ENCODE peak calls at places on chromosomes 6 and 20, in ten cellular contexts. I, H, S, X, D, P, C, W, T and G are unnamed samples. For H3K36me3, the result is how much of the 10 kb centered on the place peaks cover.

GRCh38 chr6:5466459-5466858 is 205.1 kb downstream of the FARS2 start:
- DNase-seq in X (no peak), C (no peak), S (no peak), D (no peak), P (no peak), W (no peak), T (no peak), I (peak), H (no peak), G (no peak)

GRCh38 chr6:52522151-52522626 is 54.7 kb downstream of the TRAM2 start:
- DNase-seq in D (no peak), P (no peak), W (peak), I (peak), S (peak), C (peak), T (no peak), X (peak), H (no peak), G (no peak)

GRCh38 chr6:10381830-10382208 is 33.1 kb downstream of the TFAP2A start:
- DNase-seq in S (no peak), T (no peak), D (no peak), W (no peak), I (no peak), P (no peak), C (no peak), X (no peak), H (no peak), G (no peak)

GRCh38 chr6:2127484-2127911 is 117.9 kb downstream of the GMDS start:
- DNase-seq in T (no peak), I (no peak), W (peak), P (no peak), S (peak), C (peak), X (peak), D (no peak), H (no peak), G (peak)

GRCh38 chr20:57457243-57457761 is 66.1 kb downstream of the RBM38 start:
- DNase-seq in T (no peak), H (no peak), P (no peak), W (no peak), X (peak), C (no peak), I (no peak), D (no peak), S (no peak), G (no peak)

GRCh38 chr6:134510121-134510520 is 192.2 kb upstream of the SGK1 start:
- DNase-seq in D (no peak), S (no peak), X (no peak), P (no peak), C (no peak), W (no peak), I (peak), H (no peak), T (no peak), G (no peak)

GRCh38 chr6:45816674-45817297 is 198.9 kb downstream of the CLIC5 start:
- DNase-seq in D (no peak), I (peak), P (no peak), C (no peak), H (no peak), W (no peak), S (no peak), T (no peak), X (no peak), G (no peak)

GRCh38 chr20:63099426-63100267 is 92.9 kb upstream of the BHLHE23 start:
- DNase-seq in P (no peak), X (peak), T (no peak), I (no peak), W (no peak), S (peak), C (peak), D (no peak), H (no peak), G (peak)

GRCh38 chr6:76435174-76435573 is 362.7 kb upstream of the IMPG1 start:
- DNase-seq in W (no peak), T (no peak), H (no peak), S (no peak), C (no peak), P (no peak), D (no peak), X (no peak), I (no peak), G (no peak)

GRCh38 chr6:154613137-154613676 is 102.7 kb upstream of the CNKSR3 start:
- DNase-seq in X (no peak), D (no peak), T (no peak), W (no peak), C (no peak), S (no peak), P (no peak), H (no peak), I (peak), G (no peak)

GRCh38 chr6:104940881-104941693 is 15.8 kb upstream of the LIN28B start:
- DNase-seq in D (no peak), S (no peak), C (no peak), X (no peak), I (peak), H (no peak), P (no peak), W (no peak), T (no peak), G (no peak)
- TF ChIP-seq CTCF in D (no peak), S (no peak), C (peak), X (no peak), I (peak), H (no peak), P (no peak), W (peak), T (no peak), G (peak)

GRCh38 chr6:6751615-6752014 is 163.1 kb downstream of the LY86 start:
- DNase-seq in I (no peak), H (no peak), P (no peak), W (peak), T (no peak), D (peak), C (no peak), X (peak), S (no peak), G (no peak)
- H3K27ac ChIP-seq in I (peak), H (no peak), P (no peak), W (peak), T (no peak), D (peak), C (peak), X (peak), S (peak), G (no peak)

GRCh38 chr6:73505142-73505541 is 15.7 kb downstream of the EEF1A1 start:
- DNase-seq in T (no peak), C (no peak), I (no peak), W (no peak), P (no peak), X (no peak), D (no peak), S (no peak), H (no peak), G (no peak)

GRCh38 chr6:73497915-73498314 is 22.9 kb downstream of the EEF1A1 start:
- DNase-seq in W (no peak), C (no peak), S (no peak), P (no peak), D (no peak), H (no peak), T (no peak), I (no peak), X (no peak), G (no peak)

GRCh38 chr6:73504160-73504559 is 16.7 kb downstream of the EEF1A1 start:
- DNase-seq in P (no peak), H (no peak), S (no peak), W (no peak), D (no peak), T (no peak), I (no peak), C (no peak), X (no peak), G (no peak)

GRCh38 chr6:73506246-73506645 is 14.6 kb downstream of the EEF1A1 start:
- DNase-seq in X (no peak), C (no peak), S (no peak), T (no peak), W (no peak), I (no peak), D (no peak), P (no peak), H (no peak), G (no peak)

GRCh38 chr6:73503027-73503772 is 17.6 kb downstream of the EEF1A1 start:
- DNase-seq in C (no peak), S (no peak), T (no peak), D (no peak), H (no peak), X (no peak), W (no peak), I (no peak), P (no peak), G (no peak)
- H3K36me3 ChIP-seq in C (half or more), S (under half), T (under half), D (under half), H (half or more), X (under half), W (under half), I (under half), P (under half), G (under half)

GRCh38 chr6:161435426-161436065 is 161.7 kb upstream of the AGPAT4 start:
- DNase-seq in H (no peak), I (no peak), T (no peak), D (no peak), X (no peak), C (no peak), W (no peak), P (no peak), S (no peak), G (no peak)

GRCh38 chr6:161434921-161435411 is 161.1 kb upstream of the AGPAT4 start:
- DNase-seq in T (no peak), D (peak), S (no peak), X (no peak), C (no peak), P (no peak), W (peak), H (no peak), I (peak), G (no peak)

GRCh38 chr6:161434331-161434730 is 160.5 kb upstream of the AGPAT4 start:
- DNase-seq in X (no peak), H (no peak), T (no peak), P (no peak), C (no peak), S (no peak), W (no peak), I (no peak), D (peak), G (no peak)

GRCh38 chr6:161432546-161432945 is 158.7 kb upstream of the AGPAT4 start:
- DNase-seq in D (no peak), I (no peak), S (no peak), C (no peak), X (no peak), P (no peak), H (no peak), T (no peak), W (no peak), G (no peak)

GRCh38 chr6:161429921-161430490 is 156.1 kb upstream of the AGPAT4 start:
- DNase-seq in D (no peak), P (no peak), I (no peak), T (no peak), C (no peak), S (no peak), W (no peak), X (no peak), H (no peak), G (no peak)
- TF ChIP-seq CTCF in D (no peak), P (no peak), I (no peak), T (peak), C (peak), S (no peak), W (peak), X (no peak), H (peak), G (no peak)

GRCh38 chr20:44731657-44732056 is 14.0 kb upstream of the KCNK15 start:
- DNase-seq in C (peak), I (no peak), W (no peak), T (no peak), D (no peak), H (no peak), P (no peak), X (no peak), S (no peak), G (peak)
- H3K27ac ChIP-seq in C (peak), I (no peak), W (peak), T (peak), D (no peak), H (no peak), P (no peak), X (no peak), S (no peak), G (no peak)

GRCh38 chr6:30601436-30601814 is 15.6 kb downstream of the PPP1R10 start:
- DNase-seq in S (no peak), W (no peak), H (no peak), T (no peak), P (no peak), D (no peak), I (no peak), C (no peak), X (no peak), G (no peak)
- H3K36me3 ChIP-seq in S (under half), W (under half), H (half or more), T (under half), P (under half), D (half or more), I (half or more), C (half or more), X (half or more), G (under half)

GRCh38 chr6:155889405-155889804 is 433.8 kb upstream of the NOX3 start:
- DNase-seq in H (no peak), S (no peak), C (no peak), X (no peak), W (no peak), T (no peak), P (no peak), D (no peak), I (no peak), G (no peak)
- TF ChIP-seq CTCF in H (no peak), S (no peak), C (no peak), X (no peak), W (no peak), T (no peak), P (no peak), D (no peak), I (no peak), G (no peak)

DNA sequence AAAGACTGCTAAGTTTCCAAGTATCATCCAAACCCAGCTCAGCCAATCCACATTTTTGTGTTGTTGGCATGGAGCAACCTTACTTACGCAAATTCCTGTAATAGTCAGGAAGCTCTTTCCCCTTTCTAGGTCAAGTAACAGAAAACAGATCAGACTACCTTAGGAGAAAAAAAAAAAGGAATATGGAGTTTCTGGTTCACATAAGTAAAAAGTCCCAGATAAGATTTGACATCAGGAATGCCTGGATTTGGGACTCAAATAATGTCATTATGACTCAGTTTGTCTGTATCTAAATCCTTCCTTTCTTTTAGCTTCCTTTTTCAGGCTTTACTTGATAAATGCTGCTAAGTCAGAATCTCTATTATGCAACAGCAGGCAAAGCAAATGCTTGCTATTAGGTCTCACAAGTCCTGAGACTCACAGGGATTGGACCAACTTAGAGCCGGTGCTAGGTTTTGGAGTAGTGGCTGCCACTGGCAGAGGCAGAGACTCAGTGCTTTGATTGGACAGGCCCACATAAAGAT is 44.5 kb downstream of the NCOA7 start:
- DNase-seq in D (no peak), P (no peak), C (no peak), S (no peak), I (peak), H (no peak), X (peak), T (no peak), W (no peak), G (no peak)
- H3K27ac ChIP-seq in D (peak), P (no peak), C (peak), S (peak), I (no peak), H (no peak), X (peak), T (no peak), W (peak), G (peak)

GRCh38 chr20:35277127-35277526 is 795 bp downstream of the MMP24OS start:
- DNase-seq in P (no peak), I (no peak), T (no peak), W (no peak), X (no peak), S (no peak), H (no peak), D (no peak), C (no peak), G (no peak)
- H3K36me3 ChIP-seq in P (under half), I (half or more), T (under half), W (under half), X (under half), S (under half), H (half or more), D (under half), C (under half), G (half or more)